ENCODE peak calls at places on chromosomes 6 and 20, in seven cellular contexts. One of them, this sample, is unnamed.

GRCh38 chr20:60064554-60064953 is 106.3 kb downstream of the CDH26 start:
- DNase-seq in fibroblast of mammary gland: no peak
- DNase-seq in MCF 10A: no peak
- DNase-seq in H54: no peak
- DNase-seq in HEK293T: no peak
- DNase-seq in 8988T: no peak
- DNase-seq in T-helper 17 cell: no peak
- DNase-seq in this sample: no peak

GRCh38 chr20:10524643-10525042 is 89.5 kb downstream of the SLX4IP start:
- DNase-seq in HEK293T: no peak
- DNase-seq in H54: peak; percentile 13
- DNase-seq in fibroblast of mammary gland: peak; percentile 75
- DNase-seq in T-helper 17 cell: no peak
- DNase-seq in MCF 10A: peak; percentile 38
- DNase-seq in 8988T: no peak
- DNase-seq in this sample: no peak

GRCh38 chr6:10138917-10139316 is 276.0 kb downstream of the TFAP2A start:
- DNase-seq in MCF 10A: peak; percentile 26
- DNase-seq in HEK293T: no peak
- DNase-seq in fibroblast of mammary gland: no peak
- DNase-seq in T-helper 17 cell: no peak
- DNase-seq in H54: no peak
- DNase-seq in 8988T: no peak
- DNase-seq in this sample: no peak

GRCh38 chr20:57894522-57894921 is 184.7 kb upstream of the PMEPA1 start:
- DNase-seq in HEK293T: no peak
- DNase-seq in 8988T: no peak
- DNase-seq in H54: no peak
- DNase-seq in MCF 10A: no peak
- DNase-seq in T-helper 17 cell: no peak
- DNase-seq in fibroblast of mammary gland: no peak
- DNase-seq in this sample: no peak

GRCh38 chr6:56416247-56416646 is 168.9 kb upstream of the COL21A1 start:
- DNase-seq in fibroblast of mammary gland: peak; percentile 47
- DNase-seq in T-helper 17 cell: no peak
- DNase-seq in 8988T: no peak
- DNase-seq in H54: no peak
- DNase-seq in HEK293T: no peak
- DNase-seq in MCF 10A: no peak
- DNase-seq in this sample: no peak

GRCh38 chr6:21836772-21837460 is 243.4 kb downstream of the SOX4 start:
- DNase-seq in fibroblast of mammary gland: no peak
- DNase-seq in MCF 10A: no peak
- DNase-seq in T-helper 17 cell: no peak
- DNase-seq in 8988T: no peak
- DNase-seq in HEK293T: no peak
- DNase-seq in H54: no peak
- DNase-seq in this sample: no peak

GRCh38 chr20:2507464-2507863 is 1.3 kb downstream of the ZNF343 start:
- DNase-seq in 8988T: no peak
- DNase-seq in H54: no peak
- DNase-seq in T-helper 17 cell: no peak
- DNase-seq in HEK293T: no peak
- DNase-seq in MCF 10A: no peak
- DNase-seq in fibroblast of mammary gland: peak; percentile 37
- DNase-seq in this sample: no peak

GRCh38 chr20:36336204-36336603 is 30.1 kb downstream of the DLGAP4 start:
- DNase-seq in HEK293T: no peak
- DNase-seq in fibroblast of mammary gland: no peak
- DNase-seq in MCF 10A: no peak
- DNase-seq in T-helper 17 cell: no peak
- DNase-seq in H54: no peak
- DNase-seq in 8988T: no peak
- DNase-seq in this sample: no peak

GRCh38 chr6:46549155-46549554 is 57.9 kb upstream of the RCAN2 start:
- DNase-seq in MCF 10A: no peak
- DNase-seq in T-helper 17 cell: no peak
- DNase-seq in 8988T: no peak
- DNase-seq in fibroblast of mammary gland: no peak
- DNase-seq in HEK293T: no peak
- DNase-seq in H54: no peak
- DNase-seq in this sample: no peak

GRCh38 chr6:154928325-154928922 is 66.7 kb upstream of the TIAM2 start:
- DNase-seq in H54: peak; percentile 29
- DNase-seq in T-helper 17 cell: peak; percentile 45
- DNase-seq in MCF 10A: peak; percentile 77
- DNase-seq in HEK293T: peak; percentile 81
- DNase-seq in 8988T: peak; percentile 39
- DNase-seq in fibroblast of mammary gland: peak; percentile 78
- DNase-seq in this sample: peak; percentile 80

GRCh38 chr6:152750694-152751093 is at the start of gene VIP:
- DNase-seq in fibroblast of mammary gland: peak; percentile 36
- DNase-seq in H54: no peak
- DNase-seq in HEK293T: peak; percentile 60
- DNase-seq in 8988T: no peak
- DNase-seq in T-helper 17 cell: no peak
- DNase-seq in MCF 10A: peak; percentile 75
- DNase-seq in this sample: no peak

GRCh38 chr6:98657764-98658163 is 176.6 kb upstream of the POU3F2 start:
- DNase-seq in 8988T: no peak
- DNase-seq in T-helper 17 cell: no peak
- DNase-seq in HEK293T: no peak
- DNase-seq in fibroblast of mammary gland: peak; percentile 29
- DNase-seq in MCF 10A: peak; percentile 64
- DNase-seq in H54: no peak
- DNase-seq in this sample: no peak

GRCh38 chr20:62832212-62832922 is 15.5 kb downstream of the COL9A3 start:
- DNase-seq in T-helper 17 cell: no peak
- DNase-seq in HEK293T: peak; percentile 53
- DNase-seq in fibroblast of mammary gland: no peak
- DNase-seq in 8988T: no peak
- DNase-seq in MCF 10A: peak; percentile 47
- DNase-seq in H54: no peak
- DNase-seq in this sample: peak; percentile 62

GRCh38 chr6:108581932-108582500 is 21.3 kb downstream of the FOXO3 start:
- DNase-seq in T-helper 17 cell: no peak
- DNase-seq in 8988T: no peak
- DNase-seq in fibroblast of mammary gland: peak; percentile 49
- DNase-seq in HEK293T: no peak
- DNase-seq in MCF 10A: no peak
- DNase-seq in H54: no peak
- DNase-seq in this sample: no peak

GRCh38 chr6:54710430-54710829 is 136.1 kb upstream of the FAM83B start:
- DNase-seq in HEK293T: no peak
- DNase-seq in fibroblast of mammary gland: no peak
- DNase-seq in H54: no peak
- DNase-seq in MCF 10A: no peak
- DNase-seq in 8988T: no peak
- DNase-seq in T-helper 17 cell: no peak
- DNase-seq in this sample: no peak

GRCh38 chr6:41774841-41775240 is 4.9 kb downstream of the FRS3 start:
- DNase-seq in H54: no peak
- DNase-seq in T-helper 17 cell: no peak
- DNase-seq in MCF 10A: no peak
- DNase-seq in HEK293T: no peak
- DNase-seq in fibroblast of mammary gland: no peak
- DNase-seq in 8988T: no peak
- DNase-seq in this sample: no peak

GRCh38 chr6:44386364-44386928 is 1.1 kb upstream of the CDC5L start:
- DNase-seq in H54: no peak
- DNase-seq in HEK293T: no peak
- DNase-seq in MCF 10A: peak; percentile 56
- DNase-seq in 8988T: no peak
- DNase-seq in T-helper 17 cell: no peak
- DNase-seq in fibroblast of mammary gland: no peak
- DNase-seq in this sample: no peak

GRCh38 chr20:36275011-36275410 is 31.1 kb upstream of the DLGAP4 start:
- DNase-seq in HEK293T: no peak
- DNase-seq in 8988T: no peak
- DNase-seq in T-helper 17 cell: no peak
- DNase-seq in H54: no peak
- DNase-seq in MCF 10A: no peak
- DNase-seq in fibroblast of mammary gland: no peak
- DNase-seq in this sample: no peak

GRCh38 chr6:44660561-44661220 is 273.2 kb downstream of the CDC5L start:
- DNase-seq in T-helper 17 cell: no peak
- DNase-seq in MCF 10A: no peak
- DNase-seq in H54: no peak
- DNase-seq in HEK293T: no peak
- DNase-seq in 8988T: no peak
- DNase-seq in fibroblast of mammary gland: peak; percentile 30
- DNase-seq in this sample: no peak

GRCh38 chr6:157989541-157990289 is 8.1 kb downstream of the SYNJ2 start:
- DNase-seq in fibroblast of mammary gland: peak; percentile 56
- DNase-seq in H54: peak; percentile 61
- DNase-seq in MCF 10A: peak; percentile 92
- DNase-seq in 8988T: no peak
- DNase-seq in HEK293T: no peak
- DNase-seq in T-helper 17 cell: no peak
- DNase-seq in this sample: peak; percentile 64

GRCh38 chr6:133129556-133129955 is 111.6 kb upstream of the EYA4 start:
- DNase-seq in MCF 10A: no peak
- DNase-seq in fibroblast of mammary gland: no peak
- DNase-seq in H54: no peak
- DNase-seq in 8988T: no peak
- DNase-seq in T-helper 17 cell: no peak
- DNase-seq in HEK293T: no peak
- DNase-seq in this sample: no peak

GRCh38 chr6:135667694-135668455 is 170.3 kb upstream of the AHI1 start:
- DNase-seq in T-helper 17 cell: no peak
- DNase-seq in H54: peak; percentile 16
- DNase-seq in 8988T: no peak
- DNase-seq in fibroblast of mammary gland: peak; percentile 52
- DNase-seq in HEK293T: peak; percentile 49
- DNase-seq in MCF 10A: peak; percentile 66
- DNase-seq in this sample: no peak

GRCh38 chr20:5908981-5909380 is 41.4 kb downstream of the TRMT6 start:
- DNase-seq in HEK293T: no peak
- DNase-seq in 8988T: no peak
- DNase-seq in fibroblast of mammary gland: no peak
- DNase-seq in T-helper 17 cell: no peak
- DNase-seq in MCF 10A: no peak
- DNase-seq in H54: no peak
- DNase-seq in this sample: no peak

GRCh38 chr6:11634110-11634509 is 96.6 kb downstream of the TMEM170B start:
- DNase-seq in MCF 10A: no peak
- DNase-seq in HEK293T: no peak
- DNase-seq in 8988T: no peak
- DNase-seq in fibroblast of mammary gland: no peak
- DNase-seq in H54: no peak
- DNase-seq in T-helper 17 cell: no peak
- DNase-seq in this sample: no peak

GRCh38 chr6:39853604-39854003 is 61.4 kb downstream of the DAAM2 start:
- DNase-seq in fibroblast of mammary gland: no peak
- DNase-seq in 8988T: no peak
- DNase-seq in H54: no peak
- DNase-seq in HEK293T: no peak
- DNase-seq in T-helper 17 cell: no peak
- DNase-seq in MCF 10A: no peak
- DNase-seq in this sample: no peak

GRCh38 chr20:7926767-7927166 is 13.5 kb downstream of the HAO1 start:
- DNase-seq in MCF 10A: peak; percentile 50
- DNase-seq in fibroblast of mammary gland: peak; percentile 55
- DNase-seq in T-helper 17 cell: no peak
- DNase-seq in 8988T: no peak
- DNase-seq in H54: no peak
- DNase-seq in HEK293T: no peak
- DNase-seq in this sample: no peak

GRCh38 chr6:72363844-72364740 is 257.8 kb upstream of the KCNQ5 start:
- DNase-seq in MCF 10A: peak; percentile 90
- DNase-seq in T-helper 17 cell: no peak
- DNase-seq in HEK293T: no peak
- DNase-seq in H54: peak; percentile 53
- DNase-seq in 8988T: peak; percentile 20
- DNase-seq in fibroblast of mammary gland: peak; percentile 98
- DNase-seq in this sample: no peak

GRCh38 chr20:63467294-63468083 is 5.0 kb downstream of the KCNQ2 start:
- DNase-seq in MCF 10A: no peak
- DNase-seq in H54: no peak
- DNase-seq in HEK293T: no peak
- DNase-seq in 8988T: no peak
- DNase-seq in fibroblast of mammary gland: no peak
- DNase-seq in T-helper 17 cell: no peak
- DNase-seq in this sample: no peak

GRCh38 chr6:586553-586952 is 70.3 kb downstream of the HUS1B start:
- DNase-seq in 8988T: no peak
- DNase-seq in MCF 10A: peak; percentile 33
- DNase-seq in fibroblast of mammary gland: no peak
- DNase-seq in HEK293T: no peak
- DNase-seq in H54: no peak
- DNase-seq in T-helper 17 cell: no peak
- DNase-seq in this sample: no peak

GRCh38 chr6:79070206-79070825 is 7.7 kb downstream of the PHIP start:
- DNase-seq in 8988T: no peak
- DNase-seq in T-helper 17 cell: no peak
- DNase-seq in HEK293T: no peak
- DNase-seq in fibroblast of mammary gland: peak; percentile 20
- DNase-seq in H54: no peak
- DNase-seq in MCF 10A: no peak
- DNase-seq in this sample: peak; percentile 16

GRCh38 chr6:38375341-38375740 is 264.4 kb downstream of the BTBD9 start:
- DNase-seq in T-helper 17 cell: no peak
- DNase-seq in fibroblast of mammary gland: no peak
- DNase-seq in 8988T: no peak
- DNase-seq in MCF 10A: no peak
- DNase-seq in HEK293T: no peak
- DNase-seq in H54: no peak
- DNase-seq in this sample: no peak

GRCh38 chr6:45657243-45657642 is 279.5 kb upstream of the SUPT3H start:
- DNase-seq in H54: no peak
- DNase-seq in T-helper 17 cell: no peak
- DNase-seq in fibroblast of mammary gland: peak; percentile 95
- DNase-seq in HEK293T: no peak
- DNase-seq in 8988T: no peak
- DNase-seq in MCF 10A: no peak
- DNase-seq in this sample: no peak

GRCh38 chr6:106461084-106461483 is 100.6 kb downstream of the CRYBG1 start:
- DNase-seq in 8988T: no peak
- DNase-seq in HEK293T: no peak
- DNase-seq in fibroblast of mammary gland: no peak
- DNase-seq in T-helper 17 cell: no peak
- DNase-seq in H54: no peak
- DNase-seq in MCF 10A: no peak
- DNase-seq in this sample: no peak

GRCh38 chr20:38222231-38222922 is 38.2 kb downstream of the KIAA1755 start:
- DNase-seq in T-helper 17 cell: peak; percentile 51
- DNase-seq in H54: peak; percentile 65
- DNase-seq in HEK293T: peak; percentile 78
- DNase-seq in 8988T: peak; percentile 86
- DNase-seq in MCF 10A: peak; percentile 70
- DNase-seq in fibroblast of mammary gland: peak; percentile 53
- DNase-seq in this sample: peak; percentile 83

GRCh38 chr20:3777726-3778629 is 3.3 kb downstream of the SPEF1 start:
- DNase-seq in MCF 10A: no peak
- DNase-seq in 8988T: no peak
- DNase-seq in T-helper 17 cell: no peak
- DNase-seq in HEK293T: no peak
- DNase-seq in H54: no peak
- DNase-seq in fibroblast of mammary gland: peak; percentile 41
- DNase-seq in this sample: no peak

GRCh38 chr20:47854687-47855212 is 69.5 kb upstream of the SULF2 start:
- DNase-seq in MCF 10A: peak; percentile 76
- DNase-seq in 8988T: peak; percentile 71
- DNase-seq in T-helper 17 cell: no peak
- DNase-seq in H54: peak; percentile 68
- DNase-seq in HEK293T: peak; percentile 53
- DNase-seq in fibroblast of mammary gland: peak; percentile 61
- DNase-seq in this sample: peak; percentile 18

GRCh38 chr6:137233561-137234504 is 14.6 kb upstream of the IFNGR1 start:
- DNase-seq in 8988T: no peak
- DNase-seq in MCF 10A: peak; percentile 97
- DNase-seq in HEK293T: no peak
- DNase-seq in fibroblast of mammary gland: peak; percentile 98
- DNase-seq in H54: no peak
- DNase-seq in T-helper 17 cell: no peak
- DNase-seq in this sample: peak; percentile 21

GRCh38 chr6:15538106-15538505 is 124.7 kb downstream of the DTNBP1 start:
- DNase-seq in H54: no peak
- DNase-seq in fibroblast of mammary gland: no peak
- DNase-seq in 8988T: no peak
- DNase-seq in MCF 10A: no peak
- DNase-seq in HEK293T: no peak
- DNase-seq in T-helper 17 cell: no peak
- DNase-seq in this sample: no peak